ENCODE peak calls at places on chromosomes 1 and 21, in five cellular contexts. H, A, U, M and N are unnamed samples.

GRCh38 chr1:220458936-220459335 is 69.0 kb upstream of the MARK1 start:
- DNase-seq in U (no peak), A (no peak), M (no peak), H (no peak), N (no peak)

GRCh38 chr1:109184657-109185056 is 29.1 kb upstream of the SARS1 start:
- DNase-seq in A (no peak), U (no peak), H (no peak), M (no peak), N (no peak)

GRCh38 chr1:16605532-16605931 is 7.8 kb downstream of the NBPF1 start:
- DNase-seq in U (no peak), H (peak), M (no peak), A (no peak), N (no peak)

GRCh38 chr1:38221006-38221649 is 174.5 kb upstream of the POU3F1 start:
- DNase-seq in M (no peak), U (no peak), H (peak), A (no peak), N (no peak)

GRCh38 chr1:178579562-178579961 is 66.7 kb downstream of the TEX35 start:
- DNase-seq in U (no peak), M (no peak), H (no peak), A (no peak), N (peak)

GRCh38 chr21:43289442-43289841 is 120.6 kb downstream of the CRYAA start:
- DNase-seq in M (no peak), A (no peak), H (no peak), U (no peak), N (no peak)

GRCh38 chr1:232510367-232511110 is 119.4 kb downstream of the SIPA1L2 start:
- DNase-seq in A (no peak), U (no peak), H (no peak), M (no peak), N (no peak)

GRCh38 chr1:114342376-114342775 is 168.6 kb downstream of the TRIM33 start:
- DNase-seq in A (peak), H (no peak), U (peak), M (no peak), N (no peak)

GRCh38 chr21:46188226-46189212 is 4.3 kb upstream of the SPATC1L start:
- DNase-seq in H (peak), M (peak), U (no peak), A (peak), N (no peak)

GRCh38 chr1:8359617-8360481 is 41.9 kb downstream of the SLC45A1 start:
- DNase-seq in U (no peak), A (no peak), H (no peak), M (no peak), N (no peak)

GRCh38 chr1:201551877-201552731 is 13.2 kb downstream of the NAV1 start:
- DNase-seq in M (peak), U (no peak), A (no peak), H (peak), N (no peak)

GRCh38 chr1:231628207-231628876 is 1.8 kb downstream of the DISC1 start:
- DNase-seq in U (no peak), H (peak), M (no peak), A (no peak), N (peak)

GRCh38 chr1:55584521-55585401 is 369.6 kb upstream of the USP24 start:
- DNase-seq in A (no peak), M (no peak), U (no peak), H (no peak), N (no peak)